ENCODE peak calls at places on chromosomes 1 and 21, in seven cellular contexts. One of them, this sample, is unnamed.

GRCh38 chr1:119870917-119871486 is 25.3 kb downstream of the ADAM30 start:
- DNase-seq in astrocyte of the spinal cord: peak
- DNase-seq in dorsolateral prefrontal cortex: peak
- DNase-seq in RWPE2: no peak
- DNase-seq in neural progenitor cell: peak
- DNase-seq in IMR-90: peak
- DNase-seq in choroid plexus epithelial cell: peak
- DNase-seq in this sample: peak

GRCh38 chr1:8520483-8520966 is 202.6 kb downstream of the SLC45A1 start:
- DNase-seq in IMR-90: no peak
- DNase-seq in RWPE2: no peak
- DNase-seq in astrocyte of the spinal cord: peak
- DNase-seq in dorsolateral prefrontal cortex: no peak
- DNase-seq in choroid plexus epithelial cell: no peak
- DNase-seq in neural progenitor cell: no peak
- DNase-seq in this sample: no peak

GRCh38 chr1:41751804-41752513 is 166.8 kb downstream of the HIVEP3 start:
- DNase-seq in astrocyte of the spinal cord: peak
- DNase-seq in IMR-90: peak
- DNase-seq in neural progenitor cell: no peak
- DNase-seq in RWPE2: no peak
- DNase-seq in dorsolateral prefrontal cortex: no peak
- DNase-seq in choroid plexus epithelial cell: peak
- DNase-seq in this sample: peak

GRCh38 chr21:38660333-38661295 is 145.1 kb upstream of the ETS2 start:
- DNase-seq in IMR-90: no peak
- DNase-seq in choroid plexus epithelial cell: no peak
- DNase-seq in neural progenitor cell: peak
- DNase-seq in RWPE2: no peak
- DNase-seq in dorsolateral prefrontal cortex: no peak
- DNase-seq in astrocyte of the spinal cord: no peak
- DNase-seq in this sample: no peak

GRCh38 chr21:38234395-38235142 is 22.2 kb upstream of the KCNJ15 start:
- DNase-seq in dorsolateral prefrontal cortex: no peak
- DNase-seq in choroid plexus epithelial cell: no peak
- DNase-seq in RWPE2: peak
- DNase-seq in neural progenitor cell: no peak
- DNase-seq in astrocyte of the spinal cord: no peak
- DNase-seq in IMR-90: no peak
- DNase-seq in this sample: no peak

GRCh38 chr1:10943991-10944730 is 68.3 kb upstream of the TARDBP start:
- DNase-seq in astrocyte of the spinal cord: peak
- DNase-seq in dorsolateral prefrontal cortex: no peak
- DNase-seq in RWPE2: no peak
- DNase-seq in neural progenitor cell: no peak
- DNase-seq in IMR-90: no peak
- DNase-seq in choroid plexus epithelial cell: peak
- DNase-seq in this sample: peak

GRCh38 chr1:36400825-36401601 is 3.3 kb upstream of the LSM10 start:
- DNase-seq in neural progenitor cell: peak
- DNase-seq in RWPE2: no peak
- DNase-seq in dorsolateral prefrontal cortex: peak
- DNase-seq in choroid plexus epithelial cell: peak
- DNase-seq in IMR-90: peak
- DNase-seq in astrocyte of the spinal cord: peak
- DNase-seq in this sample: peak

GRCh38 chr1:6446665-6447015 is 19.3 kb downstream of the TNFRSF25 start:
- DNase-seq in neural progenitor cell: no peak
- DNase-seq in RWPE2: no peak
- DNase-seq in IMR-90: no peak
- DNase-seq in choroid plexus epithelial cell: no peak
- DNase-seq in astrocyte of the spinal cord: no peak
- DNase-seq in dorsolateral prefrontal cortex: no peak
- DNase-seq in this sample: no peak

GRCh38 chr1:51323778-51324177 is 6.6 kb downstream of the TTC39A start:
- DNase-seq in RWPE2: no peak
- DNase-seq in choroid plexus epithelial cell: no peak
- DNase-seq in neural progenitor cell: no peak
- DNase-seq in dorsolateral prefrontal cortex: no peak
- DNase-seq in IMR-90: no peak
- DNase-seq in astrocyte of the spinal cord: no peak
- DNase-seq in this sample: no peak

GRCh38 chr1:165898837-165899236 is 71.4 kb downstream of the UCK2 start:
- DNase-seq in RWPE2: peak
- DNase-seq in dorsolateral prefrontal cortex: no peak
- DNase-seq in choroid plexus epithelial cell: peak
- DNase-seq in neural progenitor cell: no peak
- DNase-seq in IMR-90: peak
- DNase-seq in astrocyte of the spinal cord: peak
- DNase-seq in this sample: peak

GRCh38 chr1:63730211-63730610 is 43.6 kb upstream of the ROR1 start:
- DNase-seq in IMR-90: no peak
- DNase-seq in RWPE2: no peak
- DNase-seq in neural progenitor cell: no peak
- DNase-seq in dorsolateral prefrontal cortex: no peak
- DNase-seq in astrocyte of the spinal cord: no peak
- DNase-seq in choroid plexus epithelial cell: no peak
- DNase-seq in this sample: peak

GRCh38 chr1:219798283-219799030 is 129.9 kb downstream of the SLC30A10 start:
- DNase-seq in neural progenitor cell: no peak
- DNase-seq in RWPE2: no peak
- DNase-seq in choroid plexus epithelial cell: peak
- DNase-seq in astrocyte of the spinal cord: peak
- DNase-seq in dorsolateral prefrontal cortex: no peak
- DNase-seq in IMR-90: peak
- DNase-seq in this sample: peak

GRCh38 chr1:53343831-53344668 is 16.2 kb upstream of the LRP8 start:
- DNase-seq in astrocyte of the spinal cord: no peak
- DNase-seq in choroid plexus epithelial cell: peak
- DNase-seq in neural progenitor cell: no peak
- DNase-seq in RWPE2: peak
- DNase-seq in dorsolateral prefrontal cortex: no peak
- DNase-seq in IMR-90: peak
- DNase-seq in this sample: no peak

GRCh38 chr1:234842726-234843641 is 233.0 kb upstream of the IRF2BP2 start:
- DNase-seq in choroid plexus epithelial cell: peak
- DNase-seq in dorsolateral prefrontal cortex: no peak
- DNase-seq in neural progenitor cell: no peak
- DNase-seq in RWPE2: no peak
- DNase-seq in IMR-90: peak
- DNase-seq in astrocyte of the spinal cord: no peak
- DNase-seq in this sample: peak

GRCh38 chr1:159208460-159208825 is 3.8 kb downstream of the ACKR1 start:
- DNase-seq in neural progenitor cell: peak
- DNase-seq in astrocyte of the spinal cord: no peak
- DNase-seq in RWPE2: no peak
- DNase-seq in IMR-90: no peak
- DNase-seq in dorsolateral prefrontal cortex: no peak
- DNase-seq in choroid plexus epithelial cell: no peak
- DNase-seq in this sample: no peak

GRCh38 chr1:61116421-61116820 is 34.1 kb downstream of the NFIA start:
- DNase-seq in neural progenitor cell: no peak
- DNase-seq in choroid plexus epithelial cell: no peak
- DNase-seq in dorsolateral prefrontal cortex: no peak
- DNase-seq in RWPE2: no peak
- DNase-seq in IMR-90: no peak
- DNase-seq in astrocyte of the spinal cord: no peak
- DNase-seq in this sample: no peak

GRCh38 chr1:55679971-55680370 is 464.8 kb upstream of the USP24 start:
- DNase-seq in IMR-90: peak
- DNase-seq in choroid plexus epithelial cell: no peak
- DNase-seq in astrocyte of the spinal cord: peak
- DNase-seq in RWPE2: no peak
- DNase-seq in neural progenitor cell: no peak
- DNase-seq in dorsolateral prefrontal cortex: no peak
- DNase-seq in this sample: peak

GRCh38 chr1:193626695-193627094 is 440.3 kb upstream of the B3GALT2 start:
- DNase-seq in neural progenitor cell: peak
- DNase-seq in IMR-90: no peak
- DNase-seq in astrocyte of the spinal cord: no peak
- DNase-seq in dorsolateral prefrontal cortex: no peak
- DNase-seq in choroid plexus epithelial cell: no peak
- DNase-seq in RWPE2: no peak
- DNase-seq in this sample: no peak
- H3K4me3 ChIP-seq in neural progenitor cell: no peak
- H3K4me3 ChIP-seq in IMR-90: no peak
- H3K4me3 ChIP-seq in astrocyte of the spinal cord: no peak
- H3K4me3 ChIP-seq in dorsolateral prefrontal cortex: no peak
- H3K4me3 ChIP-seq in choroid plexus epithelial cell: no peak
- H3K4me3 ChIP-seq in RWPE2: no peak
- H3K4me3 ChIP-seq in this sample: no peak

GRCh38 chr1:176934370-176934769 is 230.1 kb downstream of the ASTN1 start:
- DNase-seq in neural progenitor cell: no peak
- DNase-seq in IMR-90: no peak
- DNase-seq in astrocyte of the spinal cord: no peak
- DNase-seq in dorsolateral prefrontal cortex: no peak
- DNase-seq in choroid plexus epithelial cell: no peak
- DNase-seq in RWPE2: no peak
- DNase-seq in this sample: no peak
- H3K4me3 ChIP-seq in neural progenitor cell: no peak
- H3K4me3 ChIP-seq in IMR-90: no peak
- H3K4me3 ChIP-seq in astrocyte of the spinal cord: no peak
- H3K4me3 ChIP-seq in dorsolateral prefrontal cortex: no peak
- H3K4me3 ChIP-seq in choroid plexus epithelial cell: no peak
- H3K4me3 ChIP-seq in RWPE2: no peak
- H3K4me3 ChIP-seq in this sample: no peak

DNA sequence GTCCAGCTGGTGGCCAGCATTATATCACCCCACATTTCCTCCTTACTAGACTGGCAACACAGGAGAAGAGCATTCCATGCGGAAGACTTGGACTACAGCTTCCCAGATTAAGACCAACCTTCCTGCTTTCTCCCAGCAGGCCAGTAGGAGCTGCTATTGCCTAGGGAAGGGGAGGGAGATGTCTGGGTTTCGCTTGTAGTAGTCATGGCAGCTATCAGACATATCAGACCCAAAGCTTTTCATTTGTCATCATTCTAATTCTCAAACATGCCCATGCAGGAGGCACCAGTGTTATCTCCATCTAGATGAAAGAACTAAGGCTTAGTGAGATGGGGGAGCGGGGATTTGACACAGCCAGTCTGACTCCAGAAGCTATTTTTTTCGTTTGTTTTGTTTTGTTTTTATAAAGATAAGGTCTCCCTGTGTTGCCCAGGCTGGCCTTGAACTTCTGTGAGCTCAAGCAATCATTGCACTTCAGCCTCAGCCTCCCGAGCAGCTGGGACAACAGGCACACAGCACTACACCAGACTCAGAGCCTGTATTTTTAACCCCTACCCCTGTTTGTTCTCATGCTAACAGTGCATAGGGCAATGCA is 4.5 kb downstream of the PLA2G2A start:
- DNase-seq in IMR-90: peak
- DNase-seq in RWPE2: no peak
- DNase-seq in choroid plexus epithelial cell: peak
- DNase-seq in dorsolateral prefrontal cortex: no peak
- DNase-seq in astrocyte of the spinal cord: peak
- DNase-seq in neural progenitor cell: peak
- DNase-seq in this sample: peak
- H3K4me3 ChIP-seq in IMR-90: no peak
- H3K4me3 ChIP-seq in RWPE2: no peak
- H3K4me3 ChIP-seq in choroid plexus epithelial cell: no peak
- H3K4me3 ChIP-seq in dorsolateral prefrontal cortex: no peak
- H3K4me3 ChIP-seq in astrocyte of the spinal cord: no peak
- H3K4me3 ChIP-seq in neural progenitor cell: no peak
- H3K4me3 ChIP-seq in this sample: no peak

GRCh38 chr1:180953291-180953747 is 40.6 kb downstream of the KIAA1614 start:
- DNase-seq in neural progenitor cell: no peak
- DNase-seq in choroid plexus epithelial cell: no peak
- DNase-seq in RWPE2: no peak
- DNase-seq in astrocyte of the spinal cord: no peak
- DNase-seq in dorsolateral prefrontal cortex: no peak
- DNase-seq in IMR-90: no peak
- DNase-seq in this sample: no peak

GRCh38 chr1:180953791-180954721 is 41.4 kb downstream of the KIAA1614 start:
- DNase-seq in RWPE2: no peak
- DNase-seq in choroid plexus epithelial cell: peak
- DNase-seq in dorsolateral prefrontal cortex: peak
- DNase-seq in neural progenitor cell: no peak
- DNase-seq in astrocyte of the spinal cord: peak
- DNase-seq in IMR-90: peak
- DNase-seq in this sample: peak

GRCh38 chr1:180956028-180956640 is 43.4 kb downstream of the KIAA1614 start:
- DNase-seq in RWPE2: peak
- DNase-seq in neural progenitor cell: no peak
- DNase-seq in choroid plexus epithelial cell: no peak
- DNase-seq in dorsolateral prefrontal cortex: peak
- DNase-seq in astrocyte of the spinal cord: no peak
- DNase-seq in IMR-90: no peak
- DNase-seq in this sample: no peak

GRCh38 chr1:180952657-180953013 is 39.9 kb downstream of the KIAA1614 start:
- DNase-seq in dorsolateral prefrontal cortex: no peak
- DNase-seq in choroid plexus epithelial cell: no peak
- DNase-seq in astrocyte of the spinal cord: no peak
- DNase-seq in RWPE2: no peak
- DNase-seq in IMR-90: no peak
- DNase-seq in neural progenitor cell: no peak
- DNase-seq in this sample: no peak

GRCh38 chr1:180954766-180955165 is 42.1 kb downstream of the KIAA1614 start:
- DNase-seq in choroid plexus epithelial cell: no peak
- DNase-seq in RWPE2: no peak
- DNase-seq in IMR-90: no peak
- DNase-seq in neural progenitor cell: no peak
- DNase-seq in astrocyte of the spinal cord: no peak
- DNase-seq in dorsolateral prefrontal cortex: no peak
- DNase-seq in this sample: no peak
- H3K4me3 ChIP-seq in choroid plexus epithelial cell: peak
- H3K4me3 ChIP-seq in RWPE2: no peak
- H3K4me3 ChIP-seq in IMR-90: no peak
- H3K4me3 ChIP-seq in neural progenitor cell: no peak
- H3K4me3 ChIP-seq in astrocyte of the spinal cord: no peak
- H3K4me3 ChIP-seq in dorsolateral prefrontal cortex: no peak
- H3K4me3 ChIP-seq in this sample: peak

GRCh38 chr1:160710531-160711252 is 930 bp downstream of the CD48 start:
- DNase-seq in dorsolateral prefrontal cortex: no peak
- DNase-seq in RWPE2: no peak
- DNase-seq in choroid plexus epithelial cell: no peak
- DNase-seq in neural progenitor cell: no peak
- DNase-seq in IMR-90: no peak
- DNase-seq in astrocyte of the spinal cord: no peak
- DNase-seq in this sample: no peak
- H3K4me3 ChIP-seq in dorsolateral prefrontal cortex: no peak
- H3K4me3 ChIP-seq in RWPE2: no peak
- H3K4me3 ChIP-seq in choroid plexus epithelial cell: no peak
- H3K4me3 ChIP-seq in neural progenitor cell: no peak
- H3K4me3 ChIP-seq in IMR-90: no peak
- H3K4me3 ChIP-seq in astrocyte of the spinal cord: no peak
- H3K4me3 ChIP-seq in this sample: no peak